ENCODE peak calls at places on chromosomes 7 and 10, in nine cellular contexts. G, X, V, S, B, Z, D, H and R are unnamed samples.

GRCh38 chr7:3245077-3245476 is 56.0 kb upstream of the SDK1 start:
- DNase-seq in X (no peak), D (no peak), V (no peak), H (no peak), Z (no peak), G (no peak), B (no peak), S (no peak), R (no peak)

GRCh38 chr10:24196426-24197039 is 12.4 kb upstream of the KIAA1217 start:
- DNase-seq in S (no peak), H (peak), D (no peak), G (peak), X (peak), Z (peak), B (no peak), V (peak), R (peak)

GRCh38 chr7:157612664-157613561 is 276.1 kb downstream of the DNAJB6 start:
- DNase-seq in V (no peak), H (no peak), S (no peak), Z (no peak), B (no peak), G (no peak), X (peak), D (no peak), R (peak)

GRCh38 chr7:158572000-158572828 is 15.4 kb downstream of the PTPRN2 start:
- DNase-seq in B (no peak), G (no peak), D (no peak), Z (no peak), V (peak), X (no peak), H (peak), S (no peak), R (peak)

GRCh38 chr10:48187713-48188541 is 86.6 kb downstream of the FRMPD2 start:
- DNase-seq in Z (no peak), G (no peak), H (no peak), V (no peak), B (no peak), S (no peak), D (no peak), X (no peak), R (no peak)

GRCh38 chr7:94655562-94655883 is 410 bp downstream of the SGCE start:
- DNase-seq in D (no peak), B (no peak), X (no peak), V (no peak), H (no peak), S (no peak), Z (no peak), G (peak), R (peak)

GRCh38 chr10:63770523-63770922 is 249.3 kb downstream of the REEP3 start:
- DNase-seq in X (no peak), H (no peak), V (no peak), S (no peak), D (no peak), Z (no peak), B (no peak), G (no peak), R (no peak)

GRCh38 chr7:7861211-7861633 is 107.4 kb upstream of the GLCCI1 start:
- DNase-seq in B (peak), S (peak), V (no peak), G (peak), D (peak), Z (peak), X (no peak), H (peak), R (no peak)

GRCh38 chr10:16274911-16275310 is 161.9 kb upstream of the PTER start:
- DNase-seq in V (no peak), H (no peak), Z (no peak), G (no peak), S (no peak), B (no peak), D (no peak), X (no peak), R (no peak)

GRCh38 chr7:5351508-5352265 is 68.9 kb downstream of the SLC29A4 start:
- DNase-seq in D (no peak), Z (no peak), S (no peak), B (no peak), H (no peak), X (no peak), V (no peak), G (no peak), R (no peak)

GRCh38 chr7:1557006-1557405 is 1.0 kb upstream of the TMEM184A start:
- DNase-seq in X (no peak), G (no peak), Z (no peak), D (no peak), V (peak), S (no peak), H (no peak), B (no peak), R (no peak)

GRCh38 chr7:36905836-36906235 is 181.5 kb upstream of the AOAH start:
- DNase-seq in V (no peak), X (no peak), B (no peak), Z (no peak), H (no peak), G (no peak), S (no peak), D (no peak), R (no peak)

GRCh38 chr7:19567011-19567410 is 141.8 kb downstream of the POLR1F start:
- DNase-seq in B (no peak), H (no peak), G (no peak), V (no peak), D (peak), Z (no peak), S (no peak), X (no peak), R (no peak)

GRCh38 chr7:69599879-69600764 is 1.8 kb downstream of the AUTS2 start:
- DNase-seq in G (no peak), V (peak), X (no peak), B (no peak), D (no peak), H (no peak), S (no peak), Z (no peak), R (peak)

GRCh38 chr10:17562572-17562971 is 54.6 kb downstream of the HACD1 start:
- DNase-seq in S (no peak), G (peak), D (peak), V (no peak), Z (no peak), H (no peak), B (no peak), X (no peak), R (no peak)

GRCh38 chr10:124091646-124092269 is 1.6 kb downstream of the CHST15 start:
- DNase-seq in Z (no peak), D (no peak), X (no peak), B (no peak), V (peak), H (no peak), G (peak), S (no peak), R (no peak)

GRCh38 chr7:106693659-106694353 is 32.8 kb upstream of the CCDC71L start:
- DNase-seq in X (no peak), H (no peak), V (no peak), Z (no peak), B (no peak), G (peak), S (no peak), D (no peak), R (no peak)

GRCh38 chr10:27088263-27089044 is 11.8 kb downstream of the ANKRD26 start:
- DNase-seq in X (no peak), G (no peak), S (no peak), D (no peak), B (no peak), Z (no peak), V (no peak), H (no peak), R (no peak)

GRCh38 chr10:26516540-26517101 is 78.5 kb downstream of the APBB1IP start:
- DNase-seq in B (no peak), Z (no peak), V (no peak), H (no peak), D (no peak), G (no peak), X (no peak), S (no peak), R (no peak)

GRCh38 chr10:98312816-98313215 is 44.8 kb upstream of the LOXL4 start:
- DNase-seq in Z (no peak), D (no peak), B (no peak), S (no peak), H (no peak), V (no peak), X (no peak), G (no peak), R (no peak)

GRCh38 chr7:15085361-15085760 is 182.8 kb upstream of the DGKB start:
- DNase-seq in V (no peak), X (no peak), H (no peak), S (no peak), Z (no peak), D (no peak), B (peak), G (no peak), R (no peak)

GRCh38 chr7:107989618-107990373 is 13.2 kb downstream of the LAMB1 start:
- DNase-seq in B (no peak), G (no peak), V (no peak), S (no peak), Z (no peak), D (peak), X (no peak), H (no peak), R (no peak)

GRCh38 chr7:3461923-3462322 is 160.9 kb downstream of the SDK1 start:
- DNase-seq in H (no peak), D (no peak), V (no peak), G (no peak), X (no peak), S (no peak), B (no peak), Z (no peak), R (no peak)

GRCh38 chr7:119439192-119439591 is 833.8 kb upstream of the KCND2 start:
- DNase-seq in B (no peak), D (no peak), Z (no peak), V (no peak), X (no peak), H (no peak), S (no peak), G (no peak), R (no peak)

GRCh38 chr7:119438315-119438714 is 834.7 kb upstream of the KCND2 start:
- DNase-seq in G (no peak), V (no peak), S (no peak), H (no peak), Z (no peak), B (no peak), D (no peak), X (no peak), R (no peak)

GRCh38 chr7:119436882-119437281 is 836.1 kb upstream of the KCND2 start:
- DNase-seq in V (no peak), X (no peak), D (no peak), H (no peak), S (no peak), Z (no peak), B (no peak), G (no peak), R (no peak)
- H3K4me3 ChIP-seq in V (no peak), X (no peak), D (no peak), H (no peak), S (no peak), Z (no peak), B (no peak), G (no peak), R (no peak)

GRCh38 chr7:150976529-150977381 is 1.4 kb downstream of the KCNH2 start:
- DNase-seq in B (no peak), V (peak), X (no peak), D (no peak), G (no peak), S (no peak), Z (no peak), H (no peak), R (no peak)
- H3K4me3 ChIP-seq in B (no peak), V (no peak), X (no peak), D (peak), G (no peak), S (peak), Z (peak), H (peak), R (no peak)

GRCh38 chr7:143369678-143370651 is 7.5 kb upstream of the FAM131B start:
- DNase-seq in X (no peak), Z (no peak), V (no peak), H (no peak), D (no peak), B (no peak), G (no peak), S (no peak), R (no peak)
- H3K4me3 ChIP-seq in X (no peak), Z (no peak), V (no peak), H (no peak), D (no peak), B (no peak), G (no peak), S (no peak), R (no peak)

GRCh38 chr10:119105155-119105554 is 1.2 kb downstream of the DENND10 start:
- DNase-seq in H (no peak), Z (no peak), B (no peak), V (no peak), S (no peak), G (no peak), D (no peak), X (no peak), R (no peak)
- H3K4me3 ChIP-seq in H (peak), Z (peak), B (peak), V (peak), S (peak), G (peak), D (peak), X (peak), R (peak)

GRCh38 chr10:131929122-131929845 is 28.5 kb downstream of the PPP2R2D start:
- DNase-seq in H (no peak), D (no peak), X (no peak), B (no peak), G (no peak), Z (no peak), S (no peak), V (no peak), R (no peak)
- H3K4me3 ChIP-seq in H (no peak), D (no peak), X (no peak), B (no peak), G (no peak), Z (no peak), S (no peak), V (no peak), R (no peak)

GRCh38 chr7:100891555-100891954 is 2.0 kb upstream of the UFSP1 start:
- DNase-seq in G (peak), H (no peak), D (no peak), X (no peak), B (no peak), Z (no peak), S (no peak), V (no peak), R (no peak)
- H3K4me3 ChIP-seq in G (no peak), H (no peak), D (no peak), X (no peak), B (no peak), Z (no peak), S (no peak), V (no peak), R (no peak)

DNA sequence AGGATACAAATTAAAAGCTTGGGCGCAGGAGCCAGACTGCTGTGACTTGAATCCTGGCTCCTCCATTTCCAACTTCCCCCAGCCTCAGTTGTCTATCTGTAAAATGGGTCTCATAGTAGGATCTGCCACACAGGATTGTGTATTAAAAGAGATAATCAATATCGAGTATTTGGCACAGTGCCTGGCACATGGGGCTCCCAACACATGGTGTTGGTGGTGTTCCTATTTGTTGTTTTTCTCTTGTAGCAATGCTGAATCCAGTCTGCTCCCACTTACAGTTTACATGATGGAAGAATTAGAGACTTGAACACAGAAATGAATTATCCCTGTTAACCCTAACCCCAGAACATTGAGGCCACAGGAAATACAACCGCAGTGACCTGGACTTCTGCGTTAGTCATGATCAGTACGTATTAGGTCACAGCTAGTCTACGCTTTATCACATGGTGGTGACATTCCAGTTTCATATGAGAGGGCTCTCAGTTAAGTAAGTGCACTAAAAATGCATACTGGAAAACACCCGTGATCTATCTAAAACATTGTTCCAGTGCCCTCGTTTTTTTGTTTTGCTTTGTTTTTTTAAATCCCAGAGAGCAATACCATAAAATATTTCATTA is 169.5 kb upstream of the KLF14 start:
- DNase-seq in H (peak), Z (no peak), V (no peak), B (peak), S (peak), X (no peak), D (peak), G (peak), R (peak)
- H3K4me3 ChIP-seq in H (no peak), Z (no peak), V (peak), B (no peak), S (no peak), X (no peak), D (no peak), G (no peak), R (no peak)

GRCh38 chr10:84993251-84994035 is 665.1 kb downstream of the CCSER2 start:
- DNase-seq in H (no peak), X (no peak), S (no peak), V (no peak), G (no peak), D (no peak), Z (no peak), B (no peak), R (no peak)
- H3K4me3 ChIP-seq in H (no peak), X (no peak), S (no peak), V (no peak), G (no peak), D (no peak), Z (no peak), B (no peak), R (no peak)

DNA sequence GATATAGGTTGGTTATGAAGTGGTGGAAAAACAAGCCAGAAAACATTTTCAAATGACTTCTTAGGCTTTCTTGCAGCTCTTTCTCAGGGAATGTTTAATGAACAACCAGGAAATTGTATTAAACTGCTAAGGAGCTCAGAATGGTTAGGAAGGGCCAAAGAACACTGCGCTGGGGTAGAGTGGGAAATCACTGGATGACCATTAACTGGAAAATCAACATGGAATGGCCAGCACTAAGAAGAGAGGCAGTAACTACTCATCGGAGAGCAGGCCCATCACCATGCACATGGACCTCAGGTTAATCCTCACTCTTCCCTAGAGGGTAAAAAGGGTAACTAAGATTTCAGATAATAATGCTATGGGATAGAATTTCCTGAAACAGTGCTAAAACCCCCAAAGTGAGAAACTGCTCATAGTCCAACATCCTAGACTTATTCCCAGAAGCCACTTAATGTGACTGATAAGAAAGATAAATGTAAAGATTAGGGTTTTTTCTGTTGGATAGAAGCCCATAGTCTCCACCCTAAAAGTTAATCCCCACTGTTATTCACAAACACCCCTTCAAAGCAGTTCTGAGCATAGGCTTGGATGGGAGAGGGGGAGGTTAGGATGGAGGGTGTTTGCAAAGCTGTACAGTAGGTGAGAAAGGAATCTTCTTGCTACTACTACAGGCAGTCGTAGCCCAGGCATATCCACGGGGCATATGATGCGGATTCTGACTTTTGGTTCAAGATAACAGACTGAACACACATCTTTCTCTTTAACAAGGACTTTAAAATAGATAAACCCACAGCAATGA is 535.7 kb downstream of the PHTF2 start:
- DNase-seq in H (no peak), B (no peak), S (no peak), X (no peak), D (no peak), V (no peak), G (no peak), Z (no peak), R (no peak)
- H3K4me3 ChIP-seq in H (no peak), B (no peak), S (no peak), X (no peak), D (no peak), V (no peak), G (no peak), Z (no peak), R (no peak)